ENCODE peak calls at places on chromosomes 13 and 19, in four cellular contexts. U, H, M and K are unnamed samples.

GRCh38 chr13:98556968-98557591 is 19.8 kb downstream of the STK24 start:
- DNase-seq in U (no peak), M (no peak), H (no peak), K (no peak)

GRCh38 chr19:18194554-18195238 is 1.7 kb downstream of the MPV17L2 start:
- DNase-seq in M (no peak), H (no peak), U (peak; percentile 76), K (no peak)

GRCh38 chr13:64293923-64294322 is 2878.3 kb upstream of the PCDH20 start:
- DNase-seq in H (no peak), U (no peak), M (no peak), K (no peak)

GRCh38 chr13:29496241-29496712 is 99.2 kb downstream of the SLC7A1 start:
- DNase-seq in M (no peak), H (no peak), U (no peak), K (no peak)

GRCh38 chr13:102038787-102039186 is 363.1 kb downstream of the FGF14 start:
- DNase-seq in M (no peak), U (no peak), H (no peak), K (no peak)

GRCh38 chr13:21318891-21319532 is 140.1 kb downstream of the ZDHHC20 start:
- DNase-seq in H (no peak), U (no peak), M (no peak), K (no peak)

GRCh38 chr13:20125129-20125782 is 35.6 kb downstream of the GJA3 start:
- DNase-seq in U (no peak), M (no peak), H (no peak), K (no peak)

GRCh38 chr13:60509601-60510386 is 112.8 kb downstream of the TDRD3 start:
- DNase-seq in U (no peak), H (no peak), M (no peak), K (no peak)

GRCh38 chr13:68929055-68929454 is 1178.6 kb upstream of the ATXN8OS start:
- DNase-seq in U (no peak), M (no peak), H (no peak), K (no peak)

GRCh38 chr19:35162471-35163326 is 8.2 kb downstream of the FXYD5 start:
- DNase-seq in M (no peak), H (no peak), U (no peak), K (no peak)
- TF ChIP-seq MAX in M (no peak), H (no peak), U (no peak), K (no peak)

GRCh38 chr19:1837222-1837565 is 11.1 kb downstream of the REXO1 start:
- DNase-seq in M (no peak), U (no peak), H (no peak), K (no peak)
- H3K27ac ChIP-seq in M (no peak overlapping the region), U (no peak overlapping the region), H (no peak overlapping the region), K (no peak overlapping the region)

GRCh38 chr19:46229442-46229841 is at the start of gene IGFL1:
- DNase-seq in M (no peak), H (no peak), U (no peak), K (no peak)
- TF ChIP-seq RFX5 in M (no peak), H (no peak), U (no peak), K (no peak)

GRCh38 chr13:26019881-26020535 is 31.8 kb downstream of the SHISA2 start:
- DNase-seq in U (peak; percentile 33), M (no peak), H (no peak), K (no peak)
- TF ChIP-seq MAX in U (no peak), M (no peak), H (no peak), K (no peak)

DNA sequence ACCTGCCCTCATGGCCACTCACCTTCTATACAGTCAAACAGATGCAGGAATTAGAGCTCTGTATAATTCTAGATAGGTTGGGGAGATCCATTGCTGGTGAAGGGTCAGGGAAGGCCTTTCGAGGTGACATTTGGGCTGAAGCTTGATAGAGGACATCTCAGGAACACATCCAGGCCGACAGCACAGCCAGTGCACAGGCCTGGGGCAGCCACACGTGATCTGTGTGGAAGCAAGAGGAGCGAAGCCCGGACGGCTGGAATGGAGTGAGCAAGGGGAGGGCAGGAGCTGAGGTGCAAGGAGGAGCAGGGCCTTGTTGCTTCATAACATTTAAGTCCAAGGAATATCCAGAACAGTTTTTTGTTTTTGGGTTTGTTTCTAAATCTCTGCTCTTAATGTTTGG is 4.5 kb upstream of the OVOL3 start:
- DNase-seq in M (no peak), H (no peak), U (no peak), K (no peak)
- H3K27ac ChIP-seq in M (no peak overlapping the region), H (no peak overlapping the region), U (no peak overlapping the region), K (no peak overlapping the region)

GRCh38 chr19:9308091-9308490 is 1.5 kb downstream of the ZNF699 start:
- DNase-seq in M (no peak), U (no peak), H (no peak), K (no peak)

GRCh38 chr19:9309139-9309973 is at the start of gene ZNF699:
- DNase-seq in H (peak; percentile 91), U (peak; percentile 97), M (peak; percentile 87), K (peak; percentile 98)

GRCh38 chr19:9306443-9306842 is 3.2 kb downstream of the ZNF699 start:
- DNase-seq in H (no peak), M (no peak), U (no peak), K (no peak)

GRCh38 chr19:9313756-9314155 is 4.1 kb upstream of the ZNF699 start:
- DNase-seq in U (no peak), H (no peak), M (no peak), K (no peak)

DNA sequence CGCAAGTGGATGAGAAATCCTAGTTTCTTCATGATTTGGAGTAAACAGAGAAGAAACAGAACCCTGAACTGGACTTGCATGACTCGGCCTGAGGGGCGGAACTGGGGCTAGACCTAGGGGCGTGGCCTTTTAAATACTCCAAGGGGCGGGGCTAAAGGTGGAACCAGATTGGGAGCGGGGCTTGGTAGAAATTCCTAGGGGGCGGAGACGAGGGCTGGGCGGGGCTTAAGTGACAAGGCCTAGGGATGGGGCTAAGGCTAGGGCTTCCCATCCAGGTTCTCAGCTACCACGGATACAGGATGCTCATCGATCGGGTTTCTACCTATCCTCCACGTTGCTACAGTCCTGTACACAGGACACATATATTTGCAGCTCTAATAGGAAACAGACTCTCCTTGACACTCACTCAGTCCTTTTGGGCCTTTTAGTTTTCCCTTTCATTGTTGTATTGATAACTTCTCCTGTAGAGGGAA is 372 bp upstream of the ZNF699 start:
- DNase-seq in M (no peak), H (no peak), U (peak; percentile 97), K (peak; percentile 94)
- TF ChIP-seq RFX5 in M (no peak), H (no peak), U (no peak), K (no peak)

GRCh38 chr19:1250374-1251232 is 2.2 kb downstream of the MIDN start:
- DNase-seq in H (no peak), M (peak; percentile 68), U (no peak), K (no peak)
- TF ChIP-seq MAX in H (no peak), M (no peak), U (no peak), K (no peak)

DNA sequence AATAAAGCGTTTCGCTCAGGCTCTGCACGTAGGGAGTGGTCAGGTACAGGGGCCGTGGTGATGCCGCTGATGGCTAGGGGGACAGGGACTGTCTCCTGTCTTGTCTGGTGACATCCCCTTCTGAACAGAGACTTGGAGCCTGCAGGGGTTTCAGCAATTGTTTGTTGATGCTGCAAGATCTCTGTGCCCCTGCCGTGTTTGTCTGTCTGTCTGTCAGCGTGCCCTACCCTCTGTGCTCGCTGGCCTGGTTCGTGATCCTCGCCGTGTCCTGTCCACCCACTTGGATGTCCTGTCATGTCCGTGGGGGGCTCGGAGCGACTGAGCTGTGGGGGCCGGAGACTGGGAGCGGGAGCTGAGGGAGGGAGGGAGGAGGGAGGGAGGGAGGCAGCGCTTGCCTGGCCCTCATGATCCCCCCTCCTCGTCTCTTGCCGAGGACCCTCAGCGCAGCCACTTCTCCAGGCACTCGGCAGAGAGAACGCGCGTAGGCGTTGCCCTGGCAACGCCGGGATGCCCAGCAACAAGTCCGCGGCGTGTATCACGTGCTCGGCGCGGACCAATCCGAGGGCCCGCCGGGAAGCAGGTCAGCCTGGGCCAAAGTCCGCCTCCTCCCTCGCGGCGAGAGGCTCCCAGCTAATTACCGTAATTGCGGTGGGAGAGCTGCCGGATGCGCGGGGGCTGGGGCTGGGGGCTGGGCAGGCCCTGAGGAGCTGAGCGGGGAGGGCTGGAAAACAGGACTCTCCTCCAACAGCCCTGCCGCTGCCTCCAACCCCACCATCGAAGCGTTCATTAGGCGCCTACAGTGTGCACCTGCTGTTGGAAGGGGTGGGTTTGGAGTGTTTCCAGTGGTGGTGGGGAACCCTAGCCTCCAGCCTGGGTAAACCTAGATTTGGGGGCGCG is 31.9 kb upstream of the FEM1A start:
- DNase-seq in H (peak; percentile 49), U (peak; percentile 93), M (peak; percentile 89), K (peak; percentile 81)
- H3K27ac ChIP-seq in H (no peak overlapping the region), U (no peak overlapping the region), M (no peak overlapping the region), K (peak overlapping the region; percentile 74)

DNA sequence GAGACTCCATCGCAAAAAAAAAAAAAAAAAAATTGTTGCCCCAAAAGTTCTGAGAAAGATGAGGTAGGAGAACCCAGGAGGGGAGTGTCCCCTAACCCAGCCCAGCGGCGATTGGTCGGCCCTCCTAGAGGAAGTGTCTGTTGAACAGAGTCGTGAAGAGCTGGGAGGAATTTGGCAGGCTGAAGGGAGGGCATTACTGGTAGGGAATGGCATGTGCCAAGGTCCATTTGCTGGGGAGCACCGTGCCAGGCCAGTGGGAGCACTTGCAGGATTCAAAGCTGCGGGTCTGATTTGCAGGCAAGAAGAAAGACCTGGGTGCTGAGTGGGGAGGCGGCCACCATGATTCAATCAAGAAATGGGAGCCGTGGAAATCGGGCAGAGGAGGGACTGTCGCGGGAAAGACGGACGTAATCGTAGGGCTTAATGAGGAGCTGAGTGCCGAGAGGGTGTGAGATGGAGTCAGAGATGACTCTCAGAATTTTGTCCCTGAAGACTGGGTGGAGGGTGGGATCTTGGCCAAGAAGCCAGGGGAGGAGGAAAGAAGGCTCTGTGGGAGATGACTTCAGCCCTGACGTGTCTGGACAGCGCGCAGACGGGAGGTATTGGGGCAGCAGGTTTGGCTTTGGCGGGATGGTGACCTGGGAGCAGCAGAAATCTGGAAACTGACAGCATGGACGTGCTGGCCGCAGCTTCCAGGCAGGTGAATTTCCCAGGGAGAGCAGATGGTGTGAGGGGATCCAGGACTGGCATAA is 15.4 kb downstream of the CERS4 start:
- DNase-seq in H (no peak), M (no peak), U (no peak), K (no peak)
- TF ChIP-seq RFX5 in H (no peak), M (no peak), U (no peak), K (no peak)

GRCh38 chr19:10454267-10454666 is 33.9 kb downstream of the PDE4A start:
- DNase-seq in M (no peak), U (peak; percentile 85), H (no peak), K (peak; percentile 36)
- TF ChIP-seq MAX in M (no peak), U (no peak), H (no peak), K (no peak)